ENCODE peak calls at places on chromosomes 16 and 17, in ten cellular contexts. D, V, O, B, X, H, I, U, Z and N are unnamed samples. For H3K4me1, the result is how much of the 10 kb centered on the place peaks cover.

GRCh38 chr16:61500851-61501250 is 535.4 kb downstream of the CDH8 start:
- DNase-seq in D (no peak), V (no peak), O (no peak), B (no peak), X (no peak), H (no peak), I (no peak), U (no peak), Z (no peak), N (no peak)

GRCh38 chr16:66159987-66160386 is 206.5 kb upstream of the CDH5 start:
- DNase-seq in D (no peak), V (no peak), O (no peak), B (no peak), X (no peak), H (no peak), I (no peak), U (no peak), Z (no peak), N (no peak)

GRCh38 chr16:2142942-2143868 is 5.2 kb upstream of the RAB26 start:
- DNase-seq in D (peak), V (no peak), O (no peak), B (no peak), X (no peak), H (no peak), I (no peak), U (no peak), Z (no peak), N (peak)

GRCh38 chr17:60082946-60083471 is 4.3 kb upstream of the HEATR6 start:
- DNase-seq in D (no peak), V (no peak), O (no peak), B (no peak), X (no peak), H (no peak), I (no peak), U (no peak), Z (no peak), N (no peak)

GRCh38 chr17:21284319-21285163 is at the start of gene MAP2K3:
- DNase-seq in D (peak), V (peak), O (peak), B (peak), X (peak), H (peak), I (peak), U (peak), Z (peak), N (peak)

GRCh38 chr17:30379303-30380105 is 777 bp downstream of the CPD start:
- DNase-seq in D (peak), V (no peak), O (no peak), B (peak), X (peak), H (peak), I (peak), U (no peak), Z (no peak), N (peak)

GRCh38 chr16:88706288-88706964 is at the start of the genes CTU2 and RNF166:
- DNase-seq in D (peak), V (peak), O (peak), B (peak), X (peak), H (peak), I (peak), U (peak), Z (peak), N (peak)

GRCh38 chr17:75194879-75195278 is 10.6 kb upstream of the NUP85 start:
- DNase-seq in D (no peak), V (no peak), O (no peak), B (no peak), X (no peak), H (no peak), I (no peak), U (no peak), Z (no peak), N (no peak)

GRCh38 chr16:66427036-66427446 is at the start of gene BEAN1:
- DNase-seq in D (peak), V (no peak), O (no peak), B (no peak), X (no peak), H (peak), I (peak), U (no peak), Z (no peak), N (peak)

GRCh38 chr17:38710985-38711384 is 5.9 kb downstream of the MLLT6 start:
- DNase-seq in D (peak), V (no peak), O (no peak), B (no peak), X (no peak), H (no peak), I (no peak), U (no peak), Z (no peak), N (no peak)

DNA sequence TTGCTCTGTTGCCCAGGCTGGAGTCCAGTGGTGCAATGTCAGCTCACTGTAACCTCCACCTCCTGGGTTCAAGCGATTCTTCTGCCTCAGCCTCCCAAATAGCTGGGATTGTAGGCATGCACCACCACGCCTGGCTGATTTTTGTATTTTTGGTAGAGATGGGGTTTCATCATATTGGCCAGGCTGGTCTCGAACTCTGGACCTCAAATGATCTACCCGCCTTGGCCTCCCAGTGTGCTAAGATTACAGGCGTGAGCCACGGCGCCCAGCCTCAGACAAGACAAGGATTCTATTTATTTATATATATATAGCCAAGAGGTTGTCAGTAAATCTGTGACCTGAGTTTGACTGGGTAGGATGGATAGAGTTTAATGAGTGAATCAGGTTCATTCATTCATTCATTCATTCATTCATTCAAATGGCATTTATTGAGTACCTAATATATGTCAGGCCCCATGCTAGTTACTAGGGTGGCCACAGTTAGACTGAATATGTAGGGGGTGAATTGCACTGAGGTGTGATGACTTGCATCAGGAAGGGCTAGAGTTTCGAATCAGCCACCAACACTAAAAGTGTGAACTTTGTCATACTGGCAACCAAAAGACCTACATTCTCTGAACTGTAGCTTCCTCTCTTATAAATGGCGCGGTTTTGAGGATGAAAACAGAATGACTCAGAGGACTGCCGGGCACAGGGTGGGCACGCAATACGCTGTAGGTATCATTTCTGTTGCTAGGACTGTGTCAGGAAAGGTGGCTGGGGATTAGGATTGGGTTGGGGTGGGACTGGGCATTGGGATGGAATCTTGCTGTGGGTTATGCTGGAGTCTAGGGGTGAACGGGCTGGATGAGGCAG is 37.8 kb downstream of the ITGAE start:
- DNase-seq in D (no peak), V (no peak), O (no peak), B (no peak), X (no peak), H (no peak), I (no peak), U (no peak), Z (no peak), N (no peak)
- TF ChIP-seq EP300 in D (no peak), V (no peak), O (no peak), B (no peak), X (no peak), H (no peak), I (no peak), U (no peak), Z (no peak), N (no peak)

GRCh38 chr17:50596191-50597037 is 35.9 kb downstream of the CACNA1G start:
- DNase-seq in D (peak), V (no peak), O (no peak), B (no peak), X (peak), H (no peak), I (no peak), U (no peak), Z (no peak), N (no peak)
- H3K4me1 ChIP-seq in D (under half), V (under half), O (under half), B (under half), X (under half), H (under half), I (under half), U (under half), Z (under half), N (under half)

DNA sequence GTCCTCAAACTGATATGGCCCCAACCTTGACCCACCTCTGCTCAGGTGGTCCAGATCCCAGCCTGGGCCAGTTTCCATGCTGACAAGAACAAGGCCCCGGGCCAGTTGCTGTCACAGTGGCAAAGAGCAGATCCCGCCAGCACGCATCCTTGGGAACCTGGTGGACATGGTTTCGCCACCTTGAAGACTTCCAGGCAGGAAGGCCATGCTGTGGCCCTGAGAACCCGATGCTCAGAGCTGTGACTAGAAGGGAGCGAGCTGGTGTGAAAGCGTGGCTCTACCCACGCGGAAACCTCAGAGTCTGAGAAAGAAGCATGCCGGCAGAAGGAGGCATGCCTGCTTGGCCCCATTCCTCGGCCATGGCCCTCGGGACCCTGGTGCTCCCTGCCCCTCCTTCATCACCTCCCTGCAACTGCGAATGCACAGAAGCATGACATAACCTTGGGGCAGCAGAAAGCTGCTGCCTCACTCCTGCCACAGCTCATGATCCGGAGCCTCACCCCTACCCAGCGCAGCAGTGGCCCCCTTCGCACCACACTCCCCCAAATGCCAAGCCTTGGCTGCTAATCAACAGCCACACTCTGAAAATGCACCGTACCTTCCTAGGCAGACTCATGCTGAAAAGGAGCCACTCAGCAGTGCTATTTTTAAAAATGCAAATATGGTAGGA is 33.2 kb downstream of the UBE2O start:
- DNase-seq in D (no peak), V (no peak), O (no peak), B (no peak), X (no peak), H (no peak), I (no peak), U (no peak), Z (no peak), N (no peak)
- H3K27ac ChIP-seq in D (no peak), V (no peak), O (no peak), B (no peak), X (no peak), H (no peak), I (no peak), U (peak), Z (no peak), N (no peak)

DNA sequence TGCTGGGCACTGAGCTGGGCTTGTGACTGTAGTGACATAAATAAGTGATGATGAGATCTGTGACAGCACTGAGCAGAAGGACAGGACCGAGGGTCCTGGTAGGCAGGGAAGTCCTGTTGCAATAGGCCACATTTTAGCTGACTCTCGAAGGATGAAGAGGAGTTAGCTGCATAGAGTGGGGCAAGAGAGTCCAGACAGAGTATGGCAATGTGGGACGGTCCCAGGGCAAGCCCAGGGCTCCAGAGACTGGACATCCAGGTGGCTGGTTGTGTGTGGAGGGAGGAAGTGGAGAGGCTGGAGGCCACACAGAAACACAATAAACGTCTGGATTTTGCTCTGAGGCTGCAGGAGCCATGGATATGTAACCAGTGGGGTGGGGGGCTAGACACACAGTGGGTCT is 64.5 kb upstream of the ZNF423 start:
- DNase-seq in D (no peak), V (no peak), O (no peak), B (no peak), X (no peak), H (no peak), I (peak), U (no peak), Z (no peak), N (no peak)
- TF ChIP-seq EP300 in D (no peak), V (no peak), O (no peak), B (no peak), X (no peak), H (no peak), I (no peak), U (no peak), Z (no peak), N (no peak)